ENCODE peak calls at places on chromosome 2, in four cellular contexts. One of them, this sample, is unnamed.

GRCh38 chr2:233062447-233062842 is 2.3 kb downstream of the INPP5D start:
- DNase-seq in H1: no peak
- DNase-seq in GM12878: no peak
- DNase-seq in HepG2: peak
- DNase-seq in this sample: no peak

GRCh38 chr2:152497481-152498052 is 162.6 kb downstream of the FMNL2 start:
- DNase-seq in H1: no peak
- DNase-seq in HepG2: peak
- DNase-seq in GM12878: no peak
- DNase-seq in this sample: no peak

GRCh38 chr2:10297950-10298349 is 4.8 kb upstream of the HPCAL1 start:
- DNase-seq in GM12878: no peak
- DNase-seq in H1: no peak
- DNase-seq in HepG2: peak
- DNase-seq in this sample: no peak

GRCh38 chr2:100012575-100012974 is 129.8 kb downstream of the AFF3 start:
- DNase-seq in H1: no peak
- DNase-seq in GM12878: no peak
- DNase-seq in HepG2: no peak
- DNase-seq in this sample: no peak

GRCh38 chr2:52536929-52537460 is 1230.6 kb upstream of the CHAC2 start:
- DNase-seq in HepG2: no peak
- DNase-seq in H1: no peak
- DNase-seq in GM12878: no peak
- DNase-seq in this sample: no peak

GRCh38 chr2:112174383-112174782 is 36.2 kb downstream of the FBLN7 start:
- DNase-seq in H1: no peak
- DNase-seq in HepG2: no peak
- DNase-seq in GM12878: no peak
- DNase-seq in this sample: no peak

GRCh38 chr2:197356136-197356535 is 45.6 kb upstream of the ANKRD44 start:
- DNase-seq in GM12878: no peak
- DNase-seq in H1: no peak
- DNase-seq in HepG2: no peak
- DNase-seq in this sample: no peak

GRCh38 chr2:179764710-179765109 is 96.7 kb downstream of the ZNF385B start:
- DNase-seq in GM12878: no peak
- DNase-seq in HepG2: no peak
- DNase-seq in H1: no peak
- DNase-seq in this sample: no peak

GRCh38 chr2:156465573-156465972 is 29.4 kb downstream of the GPD2 start:
- DNase-seq in H1: no peak
- DNase-seq in GM12878: no peak
- DNase-seq in HepG2: no peak
- DNase-seq in this sample: no peak

GRCh38 chr2:160064916-160065315 is 2.5 kb upstream of the PLA2R1 start:
- DNase-seq in GM12878: no peak
- DNase-seq in H1: no peak
- DNase-seq in HepG2: no peak
- DNase-seq in this sample: no peak

GRCh38 chr2:220296174-220296573 is 668.7 kb downstream of the SLC4A3 start:
- DNase-seq in H1: no peak
- DNase-seq in HepG2: no peak
- DNase-seq in GM12878: no peak
- DNase-seq in this sample: no peak

GRCh38 chr2:173884403-173884802 is 80.8 kb downstream of the SP3 start:
- DNase-seq in GM12878: no peak
- DNase-seq in HepG2: peak
- DNase-seq in H1: no peak
- DNase-seq in this sample: peak

GRCh38 chr2:70089220-70089945 is 2.1 kb downstream of the PCBP1 start:
- DNase-seq in H1: peak
- DNase-seq in HepG2: peak
- DNase-seq in GM12878: no peak
- DNase-seq in this sample: no peak

GRCh38 chr2:167140767-167141166 is 252.5 kb downstream of the XIRP2 start:
- DNase-seq in HepG2: peak
- DNase-seq in H1: no peak
- DNase-seq in GM12878: no peak
- DNase-seq in this sample: no peak

GRCh38 chr2:137986268-137986667 is 22.0 kb downstream of the HNMT start:
- DNase-seq in H1: no peak
- DNase-seq in HepG2: no peak
- DNase-seq in GM12878: no peak
- DNase-seq in this sample: no peak

GRCh38 chr2:235143789-235144188 is 192.0 kb downstream of the SH3BP4 start:
- DNase-seq in GM12878: no peak
- DNase-seq in HepG2: no peak
- DNase-seq in H1: peak
- DNase-seq in this sample: no peak

GRCh38 chr2:229519655-229520054 is 194.7 kb downstream of the DNER start:
- DNase-seq in HepG2: no peak
- DNase-seq in H1: no peak
- DNase-seq in GM12878: no peak
- DNase-seq in this sample: no peak

GRCh38 chr2:9179572-9180201 is 26.9 kb upstream of the ASAP2 start:
- DNase-seq in GM12878: no peak
- DNase-seq in H1: no peak
- DNase-seq in HepG2: peak
- DNase-seq in this sample: no peak

GRCh38 chr2:241535871-241536639 is 22.5 kb upstream of the BOK start:
- DNase-seq in H1: no peak
- DNase-seq in HepG2: no peak
- DNase-seq in GM12878: no peak
- DNase-seq in this sample: no peak

GRCh38 chr2:66691199-66691975 is 256.5 kb downstream of the MEIS1 start:
- DNase-seq in HepG2: no peak
- DNase-seq in H1: no peak
- DNase-seq in GM12878: no peak
- DNase-seq in this sample: no peak

GRCh38 chr2:42117923-42118758 is 51.0 kb upstream of the EML4 start:
- DNase-seq in HepG2: peak
- DNase-seq in H1: no peak
- DNase-seq in GM12878: peak
- DNase-seq in this sample: no peak

GRCh38 chr2:234026111-234026510 is 24.4 kb upstream of the SPP2 start:
- DNase-seq in H1: no peak
- DNase-seq in HepG2: no peak
- DNase-seq in GM12878: no peak
- DNase-seq in this sample: no peak

DNA sequence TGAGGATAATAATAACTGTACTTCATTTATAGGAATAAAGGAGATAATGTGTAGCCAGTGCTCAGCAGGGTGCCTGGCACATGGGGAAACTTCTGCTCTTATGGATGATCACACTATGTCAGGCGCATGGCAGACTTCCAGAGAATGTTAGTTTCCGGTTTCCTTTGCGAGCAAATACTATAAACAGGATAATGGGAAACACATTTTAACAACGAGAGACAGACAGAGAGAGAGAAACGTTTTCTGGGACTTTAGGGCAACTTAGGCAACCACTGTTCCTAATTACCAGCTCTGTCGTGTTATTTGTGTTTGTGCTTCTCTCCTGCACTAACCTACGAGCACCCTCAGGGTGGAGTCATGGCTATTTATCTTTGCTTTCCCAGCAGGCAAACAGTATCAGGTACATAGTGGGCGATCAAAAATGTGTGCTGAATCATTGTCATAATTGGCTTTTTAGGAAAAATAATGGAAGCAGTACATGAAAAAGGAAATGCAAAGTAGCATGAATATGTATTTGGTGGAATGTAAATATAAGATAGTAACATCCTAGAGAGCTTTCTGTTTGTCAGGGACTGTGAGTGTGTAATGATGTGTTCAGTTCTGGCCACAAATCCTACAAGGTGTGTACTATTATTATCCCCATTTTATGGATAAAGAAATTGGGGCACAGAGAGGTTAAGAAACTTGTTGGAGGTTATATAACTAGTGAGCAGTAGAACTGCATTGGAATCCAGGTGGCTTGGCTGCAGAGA is 36.8 kb upstream of the IGFBP2 start:
- DNase-seq in GM12878: no peak
- DNase-seq in H1: no peak
- DNase-seq in HepG2: no peak
- DNase-seq in this sample: no peak
- H3K4me3 ChIP-seq in GM12878: no peak
- H3K4me3 ChIP-seq in H1: no peak
- H3K4me3 ChIP-seq in HepG2: no peak
- H3K4me3 ChIP-seq in this sample: no peak

GRCh38 chr2:19837235-19837766 is 64.5 kb downstream of the TTC32 start:
- DNase-seq in HepG2: no peak
- DNase-seq in H1: peak
- DNase-seq in GM12878: no peak
- DNase-seq in this sample: no peak
- TF ChIP-seq SUZ12 in HepG2: no peak
- TF ChIP-seq SUZ12 in H1: no peak
- TF ChIP-seq SUZ12 in GM12878: no peak
- TF ChIP-seq SUZ12 in this sample: no peak

GRCh38 chr2:208103616-208104015 is 20.7 kb downstream of the CRYGD start:
- DNase-seq in GM12878: no peak
- DNase-seq in HepG2: no peak
- DNase-seq in H1: no peak
- DNase-seq in this sample: no peak
- H3K4me3 ChIP-seq in GM12878: no peak
- H3K4me3 ChIP-seq in HepG2: no peak
- H3K4me3 ChIP-seq in H1: no peak
- H3K4me3 ChIP-seq in this sample: no peak

GRCh38 chr2:28725021-28725711 is 26.5 kb upstream of the PPP1CB start:
- DNase-seq in H1: no peak
- DNase-seq in GM12878: no peak
- DNase-seq in HepG2: no peak
- DNase-seq in this sample: no peak
- TF ChIP-seq SUZ12 in H1: no peak
- TF ChIP-seq SUZ12 in GM12878: no peak
- TF ChIP-seq SUZ12 in HepG2: no peak
- TF ChIP-seq SUZ12 in this sample: no peak

DNA sequence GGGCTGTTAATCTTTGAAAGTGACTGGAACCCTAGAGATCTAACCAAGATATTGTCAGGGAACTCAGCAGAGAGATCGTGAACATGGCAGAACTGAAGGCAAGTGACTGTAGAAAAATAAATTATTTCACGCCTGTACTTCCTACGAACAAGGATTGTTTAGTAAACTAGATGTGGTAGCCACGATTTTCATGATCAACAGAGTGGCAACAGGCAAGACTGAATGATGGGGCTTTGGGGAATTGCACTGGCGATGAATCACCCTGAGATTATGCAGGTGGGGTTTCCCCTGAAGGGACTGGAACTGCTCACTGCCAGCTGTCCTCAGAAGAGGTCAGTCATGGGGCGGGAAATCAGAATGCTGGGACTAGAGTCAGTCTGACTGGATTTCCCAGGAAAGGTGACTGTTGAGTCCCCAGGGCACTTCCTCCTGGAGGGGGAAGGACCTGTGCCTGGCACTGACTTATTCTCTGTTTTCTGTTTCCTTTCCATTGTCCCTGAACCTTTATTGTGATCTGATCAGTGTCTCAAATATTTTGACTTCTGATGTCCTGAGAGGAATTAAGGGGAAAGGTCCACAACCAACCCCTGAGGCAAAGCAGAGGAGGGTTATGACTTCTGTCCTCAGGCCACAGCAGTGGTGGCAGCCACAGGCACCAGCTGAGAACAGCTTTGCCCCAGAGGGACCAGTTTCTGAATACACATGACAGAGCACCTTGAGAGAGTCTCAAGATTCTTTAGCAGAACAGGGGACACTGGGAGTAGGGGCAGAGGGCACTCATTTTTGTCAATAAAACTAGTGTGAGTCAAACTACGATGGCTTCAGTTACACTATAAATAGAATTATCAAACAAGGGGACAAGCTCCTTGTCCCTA is 70.0 kb downstream of the NAB1 start:
- DNase-seq in H1: no peak
- DNase-seq in HepG2: peak
- DNase-seq in GM12878: peak
- DNase-seq in this sample: peak
- H3K4me3 ChIP-seq in H1: no peak
- H3K4me3 ChIP-seq in HepG2: no peak
- H3K4me3 ChIP-seq in GM12878: no peak
- H3K4me3 ChIP-seq in this sample: no peak

This sample was measured in NT2/D1.